ENCODE peak calls at places on chromosomes 6 and 20, in nine cellular contexts. O is A549; Q is stimulated activated CD8-positive, alpha-beta memory T cell treated with anti-CD3 and anti-CD28 coated beads, Interleukin-4, amount 100 ng/mL, for 4 hours; T is activated T-helper 2 cell treated with anti-CD3 and anti-CD28 coated beads, Interferon-gamma antibody, Interleukin-2, Interleukin-4, amounts not matched to agents 10 μg/mL and 5 μg/mL and 100 μg/mL, durations not matched to agents 14 hours and 24 hours and 36 hours; I is Caco-2; N is tibial artery; V is GM12865; C is Jurkat, Clone E6-1; J is GOT3. M is an unnamed sample.
A peak's percentile ranks its signal among the peaks of the same experiment; 100 is the strongest.

GRCh38 chr6:149891259-149891658 is 6.7 kb downstream of the RAET1E start:
- DNase-seq in N (no peak), V (no peak), T (no peak), I (no peak), O (no peak), J (no peak), Q (no peak), C (no peak), M (no peak)

GRCh38 chr6:80541186-80541585 is 434.7 kb downstream of the BCKDHB start:
- DNase-seq in V (no peak), N (no peak), I (no peak), Q (no peak), O (peak; percentile 11), J (no peak), T (no peak), C (no peak), M (no peak)

GRCh38 chr20:61924211-61924857 is 141.3 kb downstream of the TAF4 start:
- DNase-seq in O (no peak), T (no peak), C (no peak), N (no peak), Q (no peak), J (no peak), V (no peak), I (no peak), M (no peak)

GRCh38 chr6:98834060-98835031 is at the start of gene POU3F2:
- DNase-seq in N (peak; percentile 48), O (peak; percentile 66), J (peak; percentile 15), T (peak; percentile 38), Q (peak; percentile 22), I (peak; percentile 80), C (peak; percentile 96), V (peak; percentile 78), M (no peak)

GRCh38 chr6:159184559-159184958 is 15.4 kb downstream of the FNDC1 start:
- DNase-seq in T (no peak), V (no peak), Q (no peak), N (no peak), I (no peak), J (no peak), C (no peak), O (no peak), M (no peak)

GRCh38 chr6:131694832-131695426 is 6.3 kb downstream of the OR2A4 start:
- DNase-seq in C (peak; percentile 28), J (no peak), I (peak; percentile 60), O (peak; percentile 54), N (peak; percentile 27), V (peak; percentile 49), T (no peak), Q (no peak), M (peak; percentile 18)

GRCh38 chr20:10316582-10316981 is 98.0 kb downstream of the SNAP25 start:
- DNase-seq in V (peak; percentile 40), O (peak; percentile 76), N (no peak), I (no peak), J (no peak), C (no peak), Q (no peak), T (no peak), M (no peak)

GRCh38 chr6:118260833-118261232 is 287.3 kb upstream of the PLN start:
- DNase-seq in Q (no peak), O (no peak), C (no peak), V (no peak), T (no peak), I (no peak), J (no peak), N (no peak), M (no peak)

GRCh38 chr6:21263531-21264287 is 329.8 kb upstream of the SOX4 start:
- DNase-seq in N (no peak), C (no peak), Q (no peak), V (peak; percentile 56), T (no peak), J (no peak), I (no peak), O (no peak), M (no peak)

GRCh38 chr6:67814262-67814661 is 820.8 kb upstream of the ADGRB3 start:
- DNase-seq in V (no peak), I (no peak), C (no peak), T (no peak), N (no peak), Q (no peak), J (no peak), O (no peak), M (no peak)

GRCh38 chr20:32830437-32830836 is 10.7 kb downstream of the MAPRE1 start:
- DNase-seq in T (no peak), N (peak; percentile 60), I (peak; percentile 14), O (peak; percentile 20), V (no peak), J (no peak), C (no peak), Q (no peak), M (no peak)

GRCh38 chr6:112357801-112358200 is 10.7 kb downstream of the RFPL4B start:
- DNase-seq in C (no peak), V (no peak), Q (no peak), I (no peak), T (no peak), N (no peak), J (no peak), O (peak; percentile 2), M (no peak)

GRCh38 chr20:59726196-59726595 is 121.9 kb downstream of the PHACTR3 start:
- DNase-seq in Q (no peak), J (no peak), O (no peak), N (no peak), V (no peak), T (no peak), I (peak; percentile 38), C (no peak), M (no peak)

GRCh38 chr20:13243826-13244376 is 22.8 kb downstream of the ISM1 start:
- DNase-seq in N (no peak), V (no peak), J (no peak), T (no peak), C (no peak), O (peak; percentile 82), Q (no peak), I (no peak), M (no peak)

GRCh38 chr20:49989234-49990065 is 6.7 kb downstream of the SNAI1 start:
- DNase-seq in V (no peak), I (no peak), Q (no peak), C (no peak), T (no peak), J (no peak), N (peak; percentile 75), O (peak; percentile 41), M (no peak)

GRCh38 chr20:62262064-62262463 is 23.7 kb downstream of the OSBPL2 start:
- DNase-seq in V (no peak), N (no peak), I (no peak), C (no peak), J (no peak), Q (no peak), T (no peak), O (no peak), M (no peak)

GRCh38 chr20:8721098-8721497 is 347.8 kb upstream of the PLCB4 start:
- DNase-seq in Q (no peak), C (peak; percentile 44), J (no peak), I (no peak), T (no peak), N (peak; percentile 47), V (peak; percentile 61), O (peak; percentile 64), M (peak; percentile 15)

GRCh38 chr6:10801224-10801848 is 37.0 kb downstream of the MAK start:
- DNase-seq in O (peak; percentile 60), J (no peak), T (peak; percentile 47), C (peak; percentile 54), V (peak; percentile 69), I (peak; percentile 54), N (peak; percentile 48), Q (peak; percentile 5), M (no peak)

GRCh38 chr20:58633161-58634035 is 17.7 kb upstream of the STX16 start:
- DNase-seq in T (no peak), V (no peak), Q (no peak), J (no peak), C (no peak), I (peak; percentile 26), O (no peak), N (no peak), M (no peak)

GRCh38 chr6:15341311-15341710 is 95.4 kb downstream of the JARID2 start:
- DNase-seq in I (no peak), N (no peak), T (no peak), J (no peak), V (no peak), Q (no peak), C (no peak), O (peak; percentile 35), M (no peak)